ENCODE peak calls at places on chromosomes 12 and 14, in eight cellular contexts. One of them, this sample, is unnamed.

GRCh38 chr14:52266782-52267181 is 716 bp upstream of the PTGDR start:
- DNase-seq in nephron progenitor cell: no peak
- DNase-seq in lower leg skin: no peak
- DNase-seq in ureter: no peak
- DNase-seq in HS-27A: no peak
- DNase-seq in activated CD4-positive, alpha-beta T cell treated with anti-CD3 and anti-CD28 coated beads, Interleukin-2, amount 10 ng/mL, durations not matched to agents 7 days and 5 days: no peak
- DNase-seq in GM13976: no peak
- DNase-seq in activated naive CD4-positive, alpha-beta T cell treated with anti-CD3 and anti-CD28 coated beads, Interleukin-2, amount 50 U/mL, for 16 hours: no peak
- DNase-seq in this sample: no peak

GRCh38 chr12:68097386-68097785 is 62.2 kb downstream of the IFNG start:
- DNase-seq in nephron progenitor cell: no peak
- DNase-seq in lower leg skin: no peak
- DNase-seq in ureter: no peak
- DNase-seq in HS-27A: no peak
- DNase-seq in activated CD4-positive, alpha-beta T cell treated with anti-CD3 and anti-CD28 coated beads, Interleukin-2, amount 10 ng/mL, durations not matched to agents 7 days and 5 days: no peak
- DNase-seq in GM13976: no peak
- DNase-seq in activated naive CD4-positive, alpha-beta T cell treated with anti-CD3 and anti-CD28 coated beads, Interleukin-2, amount 50 U/mL, for 16 hours: no peak
- DNase-seq in this sample: no peak

GRCh38 chr14:75559451-75560187 is 18.8 kb upstream of the FLVCR2 start:
- DNase-seq in nephron progenitor cell: no peak
- DNase-seq in lower leg skin: no peak
- DNase-seq in ureter: no peak
- DNase-seq in HS-27A: no peak
- DNase-seq in activated CD4-positive, alpha-beta T cell treated with anti-CD3 and anti-CD28 coated beads, Interleukin-2, amount 10 ng/mL, durations not matched to agents 7 days and 5 days: peak
- DNase-seq in GM13976: peak
- DNase-seq in activated naive CD4-positive, alpha-beta T cell treated with anti-CD3 and anti-CD28 coated beads, Interleukin-2, amount 50 U/mL, for 16 hours: peak
- DNase-seq in this sample: no peak

GRCh38 chr14:58243790-58244555 is 670 bp upstream of the PSMA3 start:
- DNase-seq in nephron progenitor cell: no peak
- DNase-seq in lower leg skin: peak
- DNase-seq in ureter: no peak
- DNase-seq in HS-27A: peak
- DNase-seq in activated CD4-positive, alpha-beta T cell treated with anti-CD3 and anti-CD28 coated beads, Interleukin-2, amount 10 ng/mL, durations not matched to agents 7 days and 5 days: no peak
- DNase-seq in GM13976: no peak
- DNase-seq in activated naive CD4-positive, alpha-beta T cell treated with anti-CD3 and anti-CD28 coated beads, Interleukin-2, amount 50 U/mL, for 16 hours: no peak
- DNase-seq in this sample: no peak

GRCh38 chr14:50733479-50733878 is 65.4 kb upstream of the SAV1 start:
- DNase-seq in nephron progenitor cell: no peak
- DNase-seq in lower leg skin: no peak
- DNase-seq in ureter: no peak
- DNase-seq in HS-27A: no peak
- DNase-seq in activated CD4-positive, alpha-beta T cell treated with anti-CD3 and anti-CD28 coated beads, Interleukin-2, amount 10 ng/mL, durations not matched to agents 7 days and 5 days: no peak
- DNase-seq in GM13976: no peak
- DNase-seq in activated naive CD4-positive, alpha-beta T cell treated with anti-CD3 and anti-CD28 coated beads, Interleukin-2, amount 50 U/mL, for 16 hours: no peak
- DNase-seq in this sample: no peak

GRCh38 chr12:91344408-91344807 is 161.8 kb upstream of the DCN start:
- DNase-seq in nephron progenitor cell: no peak
- DNase-seq in lower leg skin: no peak
- DNase-seq in ureter: no peak
- DNase-seq in HS-27A: no peak
- DNase-seq in activated CD4-positive, alpha-beta T cell treated with anti-CD3 and anti-CD28 coated beads, Interleukin-2, amount 10 ng/mL, durations not matched to agents 7 days and 5 days: no peak
- DNase-seq in GM13976: no peak
- DNase-seq in activated naive CD4-positive, alpha-beta T cell treated with anti-CD3 and anti-CD28 coated beads, Interleukin-2, amount 50 U/mL, for 16 hours: no peak
- DNase-seq in this sample: no peak

GRCh38 chr12:47989666-47990065 is 14.6 kb downstream of the COL2A1 start:
- DNase-seq in nephron progenitor cell: no peak
- DNase-seq in lower leg skin: peak
- DNase-seq in ureter: no peak
- DNase-seq in HS-27A: no peak
- DNase-seq in activated CD4-positive, alpha-beta T cell treated with anti-CD3 and anti-CD28 coated beads, Interleukin-2, amount 10 ng/mL, durations not matched to agents 7 days and 5 days: no peak
- DNase-seq in GM13976: no peak
- DNase-seq in activated naive CD4-positive, alpha-beta T cell treated with anti-CD3 and anti-CD28 coated beads, Interleukin-2, amount 50 U/mL, for 16 hours: no peak
- DNase-seq in this sample: no peak

GRCh38 chr14:51443195-51444018 is 203.4 kb downstream of the TMX1 start:
- DNase-seq in nephron progenitor cell: no peak
- DNase-seq in lower leg skin: no peak
- DNase-seq in ureter: no peak
- DNase-seq in HS-27A: peak
- DNase-seq in activated CD4-positive, alpha-beta T cell treated with anti-CD3 and anti-CD28 coated beads, Interleukin-2, amount 10 ng/mL, durations not matched to agents 7 days and 5 days: no peak
- DNase-seq in GM13976: no peak
- DNase-seq in activated naive CD4-positive, alpha-beta T cell treated with anti-CD3 and anti-CD28 coated beads, Interleukin-2, amount 50 U/mL, for 16 hours: no peak
- DNase-seq in this sample: no peak

GRCh38 chr12:111437816-111438454 is 32.2 kb downstream of the SH2B3 start:
- DNase-seq in nephron progenitor cell: no peak
- DNase-seq in lower leg skin: peak
- DNase-seq in ureter: no peak
- DNase-seq in HS-27A: peak
- DNase-seq in activated CD4-positive, alpha-beta T cell treated with anti-CD3 and anti-CD28 coated beads, Interleukin-2, amount 10 ng/mL, durations not matched to agents 7 days and 5 days: no peak
- DNase-seq in GM13976: no peak
- DNase-seq in activated naive CD4-positive, alpha-beta T cell treated with anti-CD3 and anti-CD28 coated beads, Interleukin-2, amount 50 U/mL, for 16 hours: no peak
- DNase-seq in this sample: no peak

GRCh38 chr14:63922696-63923421 is 70.1 kb downstream of the SYNE2 start:
- DNase-seq in nephron progenitor cell: no peak
- DNase-seq in lower leg skin: peak
- DNase-seq in ureter: peak
- DNase-seq in HS-27A: no peak
- DNase-seq in activated CD4-positive, alpha-beta T cell treated with anti-CD3 and anti-CD28 coated beads, Interleukin-2, amount 10 ng/mL, durations not matched to agents 7 days and 5 days: no peak
- DNase-seq in GM13976: peak
- DNase-seq in activated naive CD4-positive, alpha-beta T cell treated with anti-CD3 and anti-CD28 coated beads, Interleukin-2, amount 50 U/mL, for 16 hours: no peak
- DNase-seq in this sample: no peak

GRCh38 chr12:14970467-14970866 is 2.4 kb upstream of the PDE6H start:
- DNase-seq in nephron progenitor cell: no peak
- DNase-seq in lower leg skin: no peak
- DNase-seq in ureter: no peak
- DNase-seq in HS-27A: no peak
- DNase-seq in activated CD4-positive, alpha-beta T cell treated with anti-CD3 and anti-CD28 coated beads, Interleukin-2, amount 10 ng/mL, durations not matched to agents 7 days and 5 days: no peak
- DNase-seq in GM13976: no peak
- DNase-seq in activated naive CD4-positive, alpha-beta T cell treated with anti-CD3 and anti-CD28 coated beads, Interleukin-2, amount 50 U/mL, for 16 hours: no peak
- DNase-seq in this sample: no peak

GRCh38 chr12:78898416-78898815 is 33.8 kb downstream of the SYT1 start:
- DNase-seq in nephron progenitor cell: no peak
- DNase-seq in lower leg skin: no peak
- DNase-seq in ureter: peak
- DNase-seq in HS-27A: no peak
- DNase-seq in activated CD4-positive, alpha-beta T cell treated with anti-CD3 and anti-CD28 coated beads, Interleukin-2, amount 10 ng/mL, durations not matched to agents 7 days and 5 days: no peak
- DNase-seq in GM13976: no peak
- DNase-seq in activated naive CD4-positive, alpha-beta T cell treated with anti-CD3 and anti-CD28 coated beads, Interleukin-2, amount 50 U/mL, for 16 hours: no peak
- DNase-seq in this sample: no peak

GRCh38 chr12:11958216-11959091 is 112.3 kb upstream of the BCL2L14 start:
- DNase-seq in nephron progenitor cell: no peak
- DNase-seq in lower leg skin: no peak
- DNase-seq in ureter: no peak
- DNase-seq in HS-27A: peak
- DNase-seq in activated CD4-positive, alpha-beta T cell treated with anti-CD3 and anti-CD28 coated beads, Interleukin-2, amount 10 ng/mL, durations not matched to agents 7 days and 5 days: peak
- DNase-seq in GM13976: peak
- DNase-seq in activated naive CD4-positive, alpha-beta T cell treated with anti-CD3 and anti-CD28 coated beads, Interleukin-2, amount 50 U/mL, for 16 hours: peak
- DNase-seq in this sample: no peak

GRCh38 chr12:69840727-69841126 is 15.7 kb downstream of the MYRFL start:
- DNase-seq in nephron progenitor cell: no peak
- DNase-seq in lower leg skin: no peak
- DNase-seq in ureter: no peak
- DNase-seq in HS-27A: no peak
- DNase-seq in activated CD4-positive, alpha-beta T cell treated with anti-CD3 and anti-CD28 coated beads, Interleukin-2, amount 10 ng/mL, durations not matched to agents 7 days and 5 days: no peak
- DNase-seq in GM13976: no peak
- DNase-seq in activated naive CD4-positive, alpha-beta T cell treated with anti-CD3 and anti-CD28 coated beads, Interleukin-2, amount 50 U/mL, for 16 hours: no peak
- DNase-seq in this sample: no peak

GRCh38 chr14:68630611-68631013 is 162.3 kb downstream of the ZFP36L1 start:
- DNase-seq in nephron progenitor cell: no peak
- DNase-seq in lower leg skin: peak
- DNase-seq in ureter: no peak
- DNase-seq in HS-27A: no peak
- DNase-seq in activated CD4-positive, alpha-beta T cell treated with anti-CD3 and anti-CD28 coated beads, Interleukin-2, amount 10 ng/mL, durations not matched to agents 7 days and 5 days: no peak
- DNase-seq in GM13976: no peak
- DNase-seq in activated naive CD4-positive, alpha-beta T cell treated with anti-CD3 and anti-CD28 coated beads, Interleukin-2, amount 50 U/mL, for 16 hours: no peak
- DNase-seq in this sample: no peak

GRCh38 chr12:71353607-71354006 is 86.0 kb upstream of the LGR5 start:
- DNase-seq in nephron progenitor cell: no peak
- DNase-seq in lower leg skin: no peak
- DNase-seq in ureter: no peak
- DNase-seq in HS-27A: no peak
- DNase-seq in activated CD4-positive, alpha-beta T cell treated with anti-CD3 and anti-CD28 coated beads, Interleukin-2, amount 10 ng/mL, durations not matched to agents 7 days and 5 days: no peak
- DNase-seq in GM13976: no peak
- DNase-seq in activated naive CD4-positive, alpha-beta T cell treated with anti-CD3 and anti-CD28 coated beads, Interleukin-2, amount 50 U/mL, for 16 hours: no peak
- DNase-seq in this sample: no peak

GRCh38 chr12:28390716-28391452 is 200.6 kb downstream of the CCDC91 start:
- DNase-seq in nephron progenitor cell: no peak
- DNase-seq in lower leg skin: no peak
- DNase-seq in ureter: no peak
- DNase-seq in HS-27A: no peak
- DNase-seq in activated CD4-positive, alpha-beta T cell treated with anti-CD3 and anti-CD28 coated beads, Interleukin-2, amount 10 ng/mL, durations not matched to agents 7 days and 5 days: no peak
- DNase-seq in GM13976: no peak
- DNase-seq in activated naive CD4-positive, alpha-beta T cell treated with anti-CD3 and anti-CD28 coated beads, Interleukin-2, amount 50 U/mL, for 16 hours: no peak
- DNase-seq in this sample: no peak

GRCh38 chr14:49745191-49745590 is 22.8 kb upstream of the KLHDC2 start:
- DNase-seq in nephron progenitor cell: no peak
- DNase-seq in lower leg skin: no peak
- DNase-seq in ureter: no peak
- DNase-seq in HS-27A: no peak
- DNase-seq in activated CD4-positive, alpha-beta T cell treated with anti-CD3 and anti-CD28 coated beads, Interleukin-2, amount 10 ng/mL, durations not matched to agents 7 days and 5 days: no peak
- DNase-seq in GM13976: no peak
- DNase-seq in activated naive CD4-positive, alpha-beta T cell treated with anti-CD3 and anti-CD28 coated beads, Interleukin-2, amount 50 U/mL, for 16 hours: no peak
- DNase-seq in this sample: no peak

GRCh38 chr12:119749666-119750065 is 81.7 kb downstream of the PRKAB1 start:
- DNase-seq in nephron progenitor cell: no peak
- DNase-seq in lower leg skin: no peak
- DNase-seq in ureter: no peak
- DNase-seq in HS-27A: no peak
- DNase-seq in activated CD4-positive, alpha-beta T cell treated with anti-CD3 and anti-CD28 coated beads, Interleukin-2, amount 10 ng/mL, durations not matched to agents 7 days and 5 days: no peak
- DNase-seq in GM13976: no peak
- DNase-seq in activated naive CD4-positive, alpha-beta T cell treated with anti-CD3 and anti-CD28 coated beads, Interleukin-2, amount 50 U/mL, for 16 hours: no peak
- DNase-seq in this sample: no peak

GRCh38 chr14:93318927-93319326 is 13.9 kb downstream of the BTBD7 start:
- DNase-seq in nephron progenitor cell: peak
- DNase-seq in lower leg skin: no peak
- DNase-seq in ureter: no peak
- DNase-seq in HS-27A: no peak
- DNase-seq in activated CD4-positive, alpha-beta T cell treated with anti-CD3 and anti-CD28 coated beads, Interleukin-2, amount 10 ng/mL, durations not matched to agents 7 days and 5 days: no peak
- DNase-seq in GM13976: no peak
- DNase-seq in activated naive CD4-positive, alpha-beta T cell treated with anti-CD3 and anti-CD28 coated beads, Interleukin-2, amount 50 U/mL, for 16 hours: no peak
- DNase-seq in this sample: no peak

GRCh38 chr14:100376751-100377171 is 53.6 kb downstream of the SLC25A47 start:
- DNase-seq in nephron progenitor cell: peak
- DNase-seq in lower leg skin: no peak
- DNase-seq in ureter: no peak
- DNase-seq in HS-27A: no peak
- DNase-seq in activated CD4-positive, alpha-beta T cell treated with anti-CD3 and anti-CD28 coated beads, Interleukin-2, amount 10 ng/mL, durations not matched to agents 7 days and 5 days: no peak
- DNase-seq in GM13976: no peak
- DNase-seq in activated naive CD4-positive, alpha-beta T cell treated with anti-CD3 and anti-CD28 coated beads, Interleukin-2, amount 50 U/mL, for 16 hours: no peak
- DNase-seq in this sample: no peak

This sample was measured in CD4-positive, alpha-beta memory T cell.